ENCODE peak calls at places on chromosomes 3 and 15, in eight cellular contexts. X is kidney, J is A549, O is mammary epithelial cell, G is cardiac fibroblast, K is GM12865, F is endothelial cell, N is cardiac muscle cell. H is an unnamed sample.

GRCh38 chr3:100810671-100811070 is 101.4 kb downstream of the TFG start:
- DNase-seq in X (no peak), J (no peak), O (no peak), G (peak; percentile 34), K (no peak), F (no peak), N (no peak), H (no peak)

GRCh38 chr15:25095179-25095578 is 140.4 kb downstream of the SNRPN start:
- DNase-seq in X (no peak), J (no peak), O (no peak), G (no peak), K (no peak), F (no peak), N (no peak), H (no peak)

GRCh38 chr3:134332344-134332743 is 41.9 kb downstream of the AMOTL2 start:
- DNase-seq in X (no peak), J (no peak), O (no peak), G (no peak), K (no peak), F (no peak), N (no peak), H (no peak)

GRCh38 chr3:90031121-90031520 is 923.7 kb downstream of the EPHA3 start:
- DNase-seq in X (no peak), J (no peak), O (no peak), G (no peak), K (no peak), F (no peak), N (no peak), H (no peak)

GRCh38 chr3:27253831-27254230 is 115.4 kb downstream of the NEK10 start:
- DNase-seq in X (no peak), J (peak; percentile 32), O (peak; percentile 76), G (peak; percentile 64), K (peak; percentile 44), F (peak; percentile 51), N (peak; percentile 52), H (no peak)

GRCh38 chr3:107644631-107645030 is 121.9 kb downstream of the BBX start:
- DNase-seq in X (no peak), J (no peak), O (peak; percentile 57), G (peak; percentile 47), K (no peak), F (no peak), N (no peak), H (no peak)

GRCh38 chr3:51338632-51339031 is 46.5 kb upstream of the MANF start:
- DNase-seq in X (no peak), J (no peak), O (no peak), G (no peak), K (no peak), F (no peak), N (no peak), H (no peak)

GRCh38 chr3:45583021-45583851 is 11.3 kb upstream of the LIMD1 start:
- DNase-seq in X (peak; percentile 87), J (no peak), O (no peak), G (peak; percentile 38), K (no peak), F (no peak), N (no peak), H (peak; percentile 63)

GRCh38 chr3:168341965-168342719 is 246.4 kb upstream of the GOLIM4 start:
- DNase-seq in X (no peak), J (no peak), O (no peak), G (peak; percentile 7), K (no peak), F (no peak), N (peak; percentile 26), H (no peak)

GRCh38 chr3:146968204-146968651 is 363.1 kb upstream of the PLSCR5 start:
- DNase-seq in X (no peak), J (no peak), O (peak; percentile 16), G (peak; percentile 87), K (no peak), F (no peak), N (no peak), H (no peak)

GRCh38 chr3:59043391-59043790 is 6.4 kb downstream of the CFAP20DC start:
- DNase-seq in X (no peak), J (no peak), O (no peak), G (no peak), K (no peak), F (no peak), N (no peak), H (no peak)

GRCh38 chr15:86629409-86629808 is 549.7 kb downstream of the AGBL1 start:
- DNase-seq in X (no peak), J (peak; percentile 21), O (peak; percentile 44), G (no peak), K (no peak), F (no peak), N (no peak), H (no peak)

GRCh38 chr15:86620113-86620512 is 540.4 kb downstream of the AGBL1 start:
- DNase-seq in X (no peak), J (no peak), O (no peak), G (no peak), K (no peak), F (no peak), N (no peak), H (no peak)

GRCh38 chr15:86623236-86623635 is 543.6 kb downstream of the AGBL1 start:
- DNase-seq in X (no peak), J (no peak), O (no peak), G (no peak), K (no peak), F (no peak), N (no peak), H (no peak)

GRCh38 chr15:86620636-86621349 is 541.1 kb downstream of the AGBL1 start:
- DNase-seq in X (no peak), J (no peak), O (no peak), G (no peak), K (no peak), F (no peak), N (peak; percentile 42), H (no peak)

DNA sequence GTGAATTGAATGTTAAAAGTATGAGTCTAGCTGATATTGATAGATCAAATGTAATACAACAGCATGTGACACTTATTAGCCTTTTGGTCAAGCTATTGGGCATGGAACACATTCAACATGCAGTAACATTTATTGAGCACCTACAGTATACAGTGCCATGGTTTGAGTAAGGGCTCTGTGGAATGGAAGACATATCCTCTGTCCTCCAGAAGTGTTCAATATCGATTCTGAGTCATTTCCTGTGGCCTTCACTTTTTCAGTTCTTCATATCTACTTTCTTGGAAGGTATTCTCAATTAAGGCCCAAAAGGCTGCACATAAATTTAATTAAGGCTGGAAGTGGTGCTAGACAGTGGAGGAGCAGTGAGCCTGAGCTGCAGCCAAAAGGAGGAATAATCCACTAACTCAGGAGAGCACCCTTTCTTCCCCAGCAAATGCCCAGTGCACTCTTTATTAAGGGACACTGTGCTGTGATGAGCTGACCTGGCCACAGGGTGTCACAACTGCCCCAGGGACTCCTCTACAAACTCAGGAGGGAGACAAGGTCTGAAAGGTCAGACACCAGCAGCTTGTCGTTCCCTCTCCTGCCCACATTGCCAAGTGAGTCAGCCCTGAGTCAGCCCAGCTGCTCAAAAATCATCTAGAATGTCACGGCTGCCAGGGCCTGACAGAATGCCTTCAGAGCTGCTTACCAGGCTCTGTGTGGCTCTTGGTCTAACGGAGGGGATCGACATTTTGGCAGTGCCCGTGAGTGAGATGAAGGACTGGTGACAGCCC is 544.8 kb downstream of the AGBL1 start:
- DNase-seq in X (peak; percentile 80), J (peak; percentile 97), O (peak; percentile 95), G (peak; percentile 87), K (peak; percentile 23), F (peak; percentile 71), N (peak; percentile 89), H (no peak)
- TF ChIP-seq CTCF in X (peak; percentile 54), J (peak; percentile 91), O (peak; percentile 72), G (peak; percentile 49), K (no peak), F (peak; percentile 48), N (peak; percentile 24), H (peak; percentile 73)

DNA sequence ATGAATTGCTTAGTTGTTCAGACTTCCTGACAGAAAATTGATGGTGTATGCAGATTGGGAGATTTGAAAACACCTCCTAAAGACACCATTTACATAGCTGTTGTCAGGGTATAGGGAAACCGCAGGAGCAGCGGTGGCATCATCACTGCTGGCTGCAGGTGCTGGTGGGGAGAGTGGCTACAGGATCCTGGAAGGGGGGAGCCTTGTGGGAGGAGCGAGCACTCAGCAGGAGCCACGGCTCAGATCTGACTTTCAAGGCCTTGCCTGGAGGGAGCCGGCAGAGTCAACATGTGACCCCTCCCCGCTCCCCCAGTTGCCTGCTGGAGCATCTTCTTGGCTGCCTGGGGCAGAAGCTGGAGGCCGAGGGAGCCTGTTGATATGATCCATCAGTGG is 26.1 kb downstream of the EDEM1 start:
- DNase-seq in X (no peak), J (no peak), O (no peak), G (no peak), K (no peak), F (no peak), N (no peak), H (no peak)
- TF ChIP-seq CTCF in X (no peak), J (no peak), O (no peak), G (no peak), K (no peak), F (no peak), N (no peak), H (no peak)

GRCh38 chr3:46685446-46685845 is 8.0 kb downstream of the ALS2CL start:
- DNase-seq in X (no peak), J (no peak), O (no peak), G (no peak), K (no peak), F (no peak), N (no peak), H (no peak)
- TF ChIP-seq CTCF in X (no peak), J (no peak), O (no peak), G (no peak), K (no peak), F (no peak), N (no peak), H (no peak)

GRCh38 chr3:129352045-129352444 is 73.4 kb downstream of the HMCES start:
- DNase-seq in X (no peak), J (peak; percentile 35), O (no peak), G (no peak), K (peak; percentile 8), F (no peak), N (no peak), H (no peak)
- TF ChIP-seq CTCF in X (no peak), J (no peak), O (peak; percentile 12), G (peak; percentile 18), K (peak; percentile 25), F (peak; percentile 54), N (peak; percentile 19), H (peak; percentile 33)

DNA sequence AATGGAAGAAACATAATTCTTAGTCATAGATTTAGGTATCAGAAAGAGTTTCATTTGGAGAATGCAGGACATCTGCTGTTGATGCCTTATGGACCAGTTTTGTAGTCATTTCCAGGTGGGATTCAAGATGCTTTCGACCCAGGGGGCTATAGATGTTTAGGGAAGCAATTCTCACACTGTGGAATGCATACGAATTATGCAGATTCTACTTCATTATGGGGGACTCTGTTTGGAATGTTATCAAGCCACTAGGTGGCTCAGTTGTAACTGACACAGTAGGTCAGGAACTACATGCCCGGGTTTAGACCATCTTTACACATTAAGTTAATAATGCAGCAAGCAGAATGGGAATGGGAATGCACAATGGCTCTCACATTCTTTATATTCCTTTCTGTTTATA is 1359.8 kb downstream of the ZPLD1 start:
- DNase-seq in X (no peak), J (no peak), O (no peak), G (no peak), K (peak; percentile 3), F (no peak), N (peak; percentile 23), H (no peak)
- TF ChIP-seq CTCF in X (peak; percentile 9), J (no peak), O (peak; percentile 6), G (no peak), K (peak; percentile 24), F (no peak), N (no peak), H (peak; percentile 44)

GRCh38 chr15:71530116-71530515 is 280.2 kb upstream of the NR2E3 start:
- DNase-seq in X (no peak), J (no peak), O (peak; percentile 39), G (no peak), K (no peak), F (no peak), N (no peak), H (no peak)
- TF ChIP-seq CTCF in X (no peak), J (no peak), O (no peak), G (no peak), K (no peak), F (no peak), N (no peak), H (no peak)